ENCODE peak calls at places on chromosomes 7 and 10, in six cellular contexts. U, W, D, Z, S and J are unnamed samples.

GRCh38 chr10:57785068-57785467 is 482.6 kb downstream of the IPMK start:
- DNase-seq in Z (no peak), S (no peak), U (no peak), D (no peak), W (no peak), J (no peak)

GRCh38 chr7:3760696-3761095 is 459.6 kb downstream of the SDK1 start:
- DNase-seq in Z (no peak), D (no peak), S (no peak), W (peak; percentile 69), U (no peak), J (no peak)

GRCh38 chr7:2508327-2509231 is 11.0 kb upstream of the LFNG start:
- DNase-seq in U (peak; percentile 60), S (no peak), Z (no peak), W (no peak), D (no peak), J (no peak)

GRCh38 chr10:108112218-108112617 is 947.7 kb upstream of the SORCS1 start:
- DNase-seq in D (no peak), S (peak; percentile 26), U (no peak), W (no peak), Z (no peak), J (no peak)

GRCh38 chr10:91798736-91799579 is 732 bp downstream of the TNKS2 start:
- DNase-seq in S (peak; percentile 65), U (peak; percentile 24), W (no peak), Z (no peak), D (peak; percentile 41), J (peak; percentile 29)

GRCh38 chr10:329361-330099 is 194.3 kb downstream of the ZMYND11 start:
- DNase-seq in D (peak; percentile 92), W (peak; percentile 72), Z (peak; percentile 34), U (peak; percentile 11), S (peak; percentile 94), J (peak; percentile 91)

GRCh38 chr10:119452396-119452795 is 90.1 kb downstream of the RGS10 start:
- DNase-seq in D (no peak), U (no peak), S (no peak), Z (no peak), W (no peak), J (no peak)

GRCh38 chr7:23494009-23494408 is 23.7 kb upstream of the IGF2BP3 start:
- DNase-seq in W (no peak), Z (no peak), D (no peak), S (no peak), U (no peak), J (no peak)

GRCh38 chr7:8434290-8435002 is 1.0 kb downstream of the NXPH1 start:
- DNase-seq in U (no peak), Z (no peak), S (no peak), W (no peak), D (no peak), J (no peak)

GRCh38 chr10:77877461-77878344 is 48.9 kb downstream of the DLG5 start:
- DNase-seq in Z (no peak), W (no peak), S (peak; percentile 76), D (no peak), U (no peak), J (no peak)

GRCh38 chr7:149205690-149206381 is 10.5 kb downstream of the ZNF282 start:
- DNase-seq in Z (no peak), S (no peak), D (no peak), U (no peak), W (no peak), J (no peak)

GRCh38 chr7:102933763-102934162 is 21.0 kb downstream of the LRRC17 start:
- DNase-seq in W (no peak), Z (no peak), U (no peak), D (no peak), S (no peak), J (no peak)

GRCh38 chr10:71471031-71471430 is 74.3 kb downstream of the CDH23 start:
- DNase-seq in W (no peak), U (no peak), S (no peak), D (no peak), Z (no peak), J (no peak)

GRCh38 chr7:151592868-151593486 is 73.3 kb upstream of the RHEB start:
- DNase-seq in D (no peak), W (no peak), U (no peak), S (peak; percentile 84), Z (no peak), J (no peak)

GRCh38 chr7:123643495-123644428 is 11.9 kb upstream of the LMOD2 start:
- DNase-seq in S (peak; percentile 74), D (peak; percentile 75), U (no peak), W (peak; percentile 7), Z (no peak), J (no peak)

GRCh38 chr7:94562525-94562924 is 52.9 kb downstream of the CASD1 start:
- DNase-seq in Z (no peak), D (no peak), U (no peak), W (no peak), S (no peak), J (no peak)

GRCh38 chr7:111364413-111364812 is 197.9 kb downstream of the IMMP2L start:
- DNase-seq in W (no peak), D (peak; percentile 1), S (peak; percentile 92), Z (no peak), U (no peak), J (no peak)

GRCh38 chr10:36759111-36759805 is 366.1 kb upstream of the ANKRD30A start:
- DNase-seq in D (no peak), U (no peak), W (no peak), S (peak; percentile 37), Z (no peak), J (no peak)

GRCh38 chr10:101294109-101294508 is 59.9 kb upstream of the BTRC start:
- DNase-seq in S (no peak), W (no peak), D (no peak), U (no peak), Z (no peak), J (no peak)

GRCh38 chr10:70480254-70480861 is 1.8 kb downstream of the PALD1 start:
- DNase-seq in S (no peak), Z (no peak), D (no peak), W (no peak), U (no peak), J (no peak)

GRCh38 chr10:89330537-89330936 is 2.7 kb downstream of the IFIT3 start:
- DNase-seq in D (no peak), Z (no peak), U (no peak), W (no peak), S (no peak), J (no peak)